ENCODE peak calls at places on chromosomes 16 and 17, in four cellular contexts. H is trophoblast cell, B is mesenchymal stem cell, T is IMR-90. A is an unnamed sample. For H3K4me1, the result is how much of the 10 kb centered on the place peaks cover.

GRCh38 chr16:71537643-71538042 is 11.4 kb downstream of the CHST4 start:
- DNase-seq in H (peak), B (peak), T (peak), A (no peak)

GRCh38 chr16:57519796-57520360 is 16.5 kb downstream of the CCDC102A start:
- DNase-seq in H (peak), B (peak), T (peak), A (no peak)

GRCh38 chr17:65131946-65132345 is 5.2 kb upstream of the RGS9 start:
- DNase-seq in H (no peak), B (peak), T (peak), A (no peak)

GRCh38 chr16:56517206-56517605 is 2.6 kb downstream of the BBS2 start:
- DNase-seq in H (no peak), B (no peak), T (no peak), A (no peak)

GRCh38 chr17:39014044-39014794 is 47.0 kb upstream of the FBXO47 start:
- DNase-seq in H (no peak), B (peak), T (peak), A (no peak)

GRCh38 chr16:2981899-2982250 is 1.6 kb upstream of the PKMYT1 start:
- DNase-seq in H (no peak), B (no peak), T (no peak), A (no peak)

GRCh38 chr16:22001591-22001990 is 675 bp upstream of the PDZD9 start:
- DNase-seq in H (no peak), B (peak), T (peak), A (no peak)

GRCh38 chr17:74403512-74404137 is 28.3 kb upstream of the GPRC5C start:
- DNase-seq in H (no peak), B (no peak), T (no peak), A (no peak)

GRCh38 chr17:82178499-82179290 is 33.9 kb downstream of the CCDC57 start:
- DNase-seq in H (no peak), B (no peak), T (no peak), A (no peak)

GRCh38 chr17:32015245-32016013 is 8.2 kb downstream of the LRRC37B start:
- DNase-seq in H (no peak), B (no peak), T (peak), A (no peak)

GRCh38 chr16:83956336-83957289 is 3.6 kb downstream of the OSGIN1 start:
- DNase-seq in H (peak), B (peak), T (peak), A (peak)
- H4K91ac ChIP-seq in H (no peak), B (no peak), T (no peak), A (no peak)

GRCh38 chr17:55265434-55266021 is 768 bp downstream of the HLF start:
- DNase-seq in H (no peak), B (no peak), T (no peak), A (no peak)

GRCh38 chr17:55264640-55265298 is at the start of gene HLF:
- DNase-seq in H (peak), B (peak), T (peak), A (peak)

GRCh38 chr17:55266051-55266957 is 1.5 kb downstream of the HLF start:
- DNase-seq in H (no peak), B (no peak), T (no peak), A (no peak)

GRCh38 chr17:55263565-55264272 is 1.0 kb upstream of the HLF start:
- DNase-seq in H (no peak), B (no peak), T (no peak), A (no peak)

DNA sequence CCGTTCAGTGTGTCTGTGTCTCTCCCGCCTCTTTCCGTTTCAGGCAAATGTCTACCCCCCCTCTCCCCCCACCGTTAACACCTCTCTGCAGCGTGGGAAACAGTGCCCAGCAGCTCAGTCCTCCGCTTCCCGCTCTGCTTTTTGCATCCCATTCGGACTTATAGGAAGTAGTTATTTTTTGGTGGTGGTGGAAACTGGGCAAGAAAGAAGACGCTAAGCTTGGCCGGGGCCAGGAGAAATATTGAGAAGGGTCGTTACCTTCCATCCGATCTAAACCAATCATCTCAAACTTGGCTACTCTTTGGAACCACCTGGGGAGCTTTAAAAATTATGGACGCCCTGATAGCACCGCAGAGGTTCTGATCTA is 504 bp upstream of the HLF start:
- DNase-seq in H (no peak), B (no peak), T (no peak), A (no peak)
- H3K4me3 ChIP-seq in H (no peak), B (no peak), T (no peak), A (no peak)

DNA sequence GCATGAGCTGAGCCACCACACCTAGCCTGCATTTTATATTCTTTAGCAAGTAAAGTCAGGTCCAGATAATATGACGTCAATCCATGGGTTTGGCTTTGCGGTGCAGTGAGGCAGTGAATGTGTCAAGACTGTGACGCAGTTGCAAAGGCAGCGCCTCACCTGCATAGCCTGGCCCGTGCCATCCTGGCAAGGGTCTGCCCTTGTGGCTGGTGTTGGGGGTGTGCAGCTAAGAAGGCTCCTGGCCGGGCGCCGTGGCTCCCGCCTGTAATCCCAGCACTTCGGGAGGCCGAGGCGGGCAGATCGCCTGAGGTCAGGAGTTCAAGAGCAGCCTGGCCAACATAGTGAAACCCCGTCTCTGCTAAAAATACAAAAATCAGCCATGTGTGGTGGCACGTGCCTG is 7.0 kb downstream of the PDF start:
- DNase-seq in H (no peak), B (no peak), T (no peak), A (no peak)
- H3K4me1 ChIP-seq in H (under half), B (under half), T (under half), A (under half)

GRCh38 chr17:78375401-78376079 is 2.9 kb upstream of the PGS1 start:
- DNase-seq in H (peak), B (peak), T (peak), A (no peak)
- H4K91ac ChIP-seq in H (peak), B (peak), T (peak), A (peak)

GRCh38 chr17:8857919-8858318 is 9.6 kb downstream of the PIK3R6 start:
- DNase-seq in H (peak), B (no peak), T (peak), A (no peak)

GRCh38 chr17:8851600-8851999 is 15.9 kb downstream of the PIK3R6 start:
- DNase-seq in H (no peak), B (no peak), T (no peak), A (no peak)

GRCh38 chr17:8856869-8857575 is 10.5 kb downstream of the PIK3R6 start:
- DNase-seq in H (no peak), B (no peak), T (no peak), A (no peak)

GRCh38 chr17:8859029-8859803 is 8.3 kb downstream of the PIK3R6 start:
- DNase-seq in H (peak), B (peak), T (peak), A (no peak)

DNA sequence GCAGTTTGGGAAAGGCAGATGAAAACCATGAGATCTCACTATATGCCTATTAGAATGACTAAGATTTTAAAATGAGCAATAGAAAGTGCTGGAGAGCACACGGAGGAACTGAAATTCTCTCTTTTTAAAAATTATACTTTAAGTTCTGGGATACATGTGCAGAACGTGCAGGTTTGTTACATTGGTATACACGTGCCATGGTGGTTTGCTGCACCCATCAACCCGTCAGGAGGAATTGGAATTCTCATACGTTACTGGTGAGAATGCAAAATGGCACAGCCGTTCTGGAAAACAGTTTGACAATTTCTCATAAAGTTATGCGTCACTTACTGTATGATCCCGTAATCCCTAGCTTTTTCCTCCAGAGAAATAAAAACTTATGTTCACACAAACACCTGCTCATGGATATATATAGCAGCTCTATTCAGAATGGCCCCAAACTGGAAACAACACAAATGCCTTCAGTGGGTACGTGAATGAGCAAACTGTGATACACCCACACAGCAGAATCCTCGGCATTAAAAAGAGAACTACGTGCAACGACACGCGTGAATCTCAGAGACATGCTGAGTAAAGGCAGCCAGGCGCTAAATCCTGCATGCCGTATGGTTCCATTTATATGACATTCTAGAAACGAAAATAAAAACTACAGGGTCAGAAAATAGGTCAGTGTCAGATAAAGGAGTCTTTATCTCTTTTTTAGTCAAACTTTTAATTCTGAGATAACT is 11.8 kb downstream of the PIK3R6 start:
- DNase-seq in H (no peak), B (no peak), T (no peak), A (no peak)
- H3K4me3 ChIP-seq in H (no peak), B (no peak), T (no peak), A (no peak)